ENCODE peak calls at places on chromosomes 12 and 14, in four cellular contexts. M is IMR-90, F is GM12878, H is K562. Z is an unnamed sample.

GRCh38 chr12:108063192-108063591 is 65.9 kb upstream of the WSCD2 start:
- DNase-seq in M (no peak), F (no peak), H (peak; percentile 39), Z (peak; percentile 36)

GRCh38 chr14:105155681-105156413 is 12.7 kb downstream of the JAG2 start:
- DNase-seq in M (no peak), F (no peak), H (no peak), Z (no peak)

GRCh38 chr12:44717612-44718011 is 158.5 kb downstream of the NELL2 start:
- DNase-seq in M (no peak), F (no peak), H (no peak), Z (no peak)

GRCh38 chr12:9750276-9751203 is 10.2 kb downstream of the CD69 start:
- DNase-seq in M (peak; percentile 56), F (no peak), H (peak; percentile 76), Z (peak; percentile 82)

GRCh38 chr12:68420225-68421008 is 88.3 kb upstream of the MDM1 start:
- DNase-seq in M (peak; percentile 57), F (no peak), H (no peak), Z (peak; percentile 19)

GRCh38 chr12:52097045-52097666 is 17.7 kb downstream of the SMIM41 start:
- DNase-seq in M (no peak), F (no peak), H (no peak), Z (no peak)

GRCh38 chr14:59161571-59162175 is 26.8 kb upstream of the DAAM1 start:
- DNase-seq in M (peak; percentile 71), F (no peak), H (no peak), Z (peak; percentile 37)

GRCh38 chr12:52615912-52616311 is 2.4 kb downstream of the KRT73 start:
- DNase-seq in M (no peak), F (no peak), H (no peak), Z (no peak)

GRCh38 chr14:54253195-54253947 is 143.4 kb upstream of the CDKN3 start:
- DNase-seq in M (peak; percentile 89), F (no peak), H (no peak), Z (peak; percentile 61)

GRCh38 chr14:80215756-80216581 is 4.7 kb upstream of the DIO2 start:
- DNase-seq in M (peak; percentile 49), F (no peak), H (no peak), Z (no peak)

GRCh38 chr14:31207746-31208545 is at the start of gene HECTD1:
- DNase-seq in M (peak; percentile 84), F (peak; percentile 67), H (peak; percentile 90), Z (peak; percentile 89)

GRCh38 chr12:117111386-117112267 is 12.4 kb upstream of the TESC start:
- DNase-seq in M (no peak), F (no peak), H (no peak), Z (no peak)

GRCh38 chr12:24728826-24729225 is 220.1 kb downstream of the BCAT1 start:
- DNase-seq in M (no peak), F (no peak), H (no peak), Z (no peak)

GRCh38 chr12:106580671-106581508 is 1.9 kb upstream of the RFX4 start:
- DNase-seq in M (no peak), F (no peak), H (no peak), Z (no peak)

GRCh38 chr12:111596985-111597730 is 2.0 kb downstream of the ATXN2 start:
- DNase-seq in M (peak; percentile 55), F (no peak), H (peak; percentile 41), Z (peak; percentile 81)

GRCh38 chr12:79687711-79688270 is 3.0 kb downstream of the PAWR start:
- DNase-seq in M (peak; percentile 4), F (no peak), H (no peak), Z (peak; percentile 55)
- TF ChIP-seq FOS in M (no peak), F (no peak), H (no peak), Z (no peak)

GRCh38 chr12:21602774-21603173 is 1.9 kb downstream of the GYS2 start:
- DNase-seq in M (no peak), F (no peak), H (no peak), Z (no peak)

GRCh38 chr12:21604245-21605101 is at the start of gene GYS2:
- DNase-seq in M (no peak), F (no peak), H (no peak), Z (no peak)

GRCh38 chr12:21606175-21606574 is 1.5 kb upstream of the GYS2 start:
- DNase-seq in M (no peak), F (no peak), H (no peak), Z (no peak)

DNA sequence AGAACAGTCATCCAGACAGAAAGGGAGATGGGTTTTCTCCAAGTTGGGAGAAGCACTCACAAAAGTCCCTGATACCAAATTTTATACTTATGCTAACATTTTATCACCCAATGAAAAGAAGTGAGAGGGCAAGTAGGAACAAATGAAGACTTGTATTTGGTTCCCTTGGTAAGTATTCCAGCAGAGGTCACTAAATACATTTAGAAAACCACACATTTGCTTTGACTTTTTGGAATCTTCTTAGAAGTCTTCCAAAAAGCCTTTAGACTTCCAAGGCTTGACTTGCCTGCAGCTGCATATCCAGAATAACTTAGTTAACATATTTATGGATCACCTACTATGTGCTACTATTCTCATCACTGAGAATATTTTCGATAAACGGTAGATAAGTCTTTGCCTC is 3.1 kb upstream of the GYS2 start:
- DNase-seq in M (peak; percentile 33), F (no peak), H (no peak), Z (peak; percentile 42)
- H3K27me3 ChIP-seq in M (peaks cover 2% of the 10 kb centered on the region), F (no peaks in the 10 kb centered on the region), H (no peaks in the 10 kb centered on the region), Z (no peaks in the 10 kb centered on the region)

GRCh38 chr12:85621041-85621440 is 215.2 kb downstream of the RASSF9 start:
- DNase-seq in M (no peak), F (no peak), H (no peak), Z (no peak)
- TF ChIP-seq FOS in M (no peak), F (no peak), H (no peak), Z (no peak)

GRCh38 chr12:54196396-54196795 is 7.6 kb upstream of the SMUG1 start:
- DNase-seq in M (no peak), F (no peak), H (no peak), Z (no peak)
- H3K27me3 ChIP-seq in M (peaks cover 26% of the 10 kb centered on the region), F (peaks cover 3% of the 10 kb centered on the region), H (no peaks in the 10 kb centered on the region), Z (peaks cover 34% of the 10 kb centered on the region)

GRCh38 chr14:33814010-33814409 is 136.9 kb downstream of the EGLN3 start:
- DNase-seq in M (no peak), F (no peak), H (no peak), Z (no peak)
- TF ChIP-seq FOS in M (no peak), F (no peak), H (no peak), Z (no peak)

DNA sequence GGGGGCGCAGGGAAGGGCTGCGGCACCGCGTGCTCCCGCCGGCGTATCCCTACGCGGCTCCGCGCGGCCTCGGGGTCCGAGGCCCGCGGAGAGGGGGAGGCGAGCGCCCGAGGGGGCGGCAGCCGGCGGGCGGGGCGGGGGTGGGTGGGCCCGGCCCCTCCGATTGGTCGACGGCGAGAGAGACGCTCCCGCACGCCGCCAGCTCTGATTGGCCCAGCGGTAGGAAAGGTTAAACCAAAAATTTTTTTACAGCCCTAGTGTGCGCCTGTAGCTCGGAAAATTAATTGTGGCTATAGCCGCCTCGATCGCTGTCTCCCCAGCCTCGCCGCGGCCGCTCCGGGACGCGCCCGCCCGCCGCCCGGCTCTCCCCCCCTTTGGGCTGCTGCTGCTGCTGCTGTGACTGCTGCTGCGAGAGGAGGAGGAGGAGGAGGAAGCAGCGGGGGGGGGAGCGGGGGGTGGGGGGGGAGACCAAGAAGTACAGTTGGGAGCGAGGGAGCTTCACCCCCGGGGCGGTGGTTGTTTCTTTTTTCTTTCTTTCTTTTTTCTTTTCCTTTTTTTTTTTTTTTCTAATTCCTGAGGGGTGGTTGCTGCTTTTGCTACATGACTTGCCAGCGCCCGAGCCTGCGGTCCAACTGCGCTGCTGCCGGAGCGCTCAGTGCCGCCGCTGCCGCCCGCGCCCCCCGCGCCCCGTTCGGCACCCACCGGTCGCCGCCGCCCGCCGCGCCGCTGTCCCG is at the start of gene FOXG1:
- DNase-seq in M (no peak), F (no peak), H (peak; percentile 89), Z (no peak)
- H3K27me3 ChIP-seq in M (peaks cover 64% of the 10 kb centered on the region), F (peaks cover 3% of the 10 kb centered on the region), H (no peaks in the 10 kb centered on the region), Z (peaks cover 51% of the 10 kb centered on the region)

GRCh38 chr12:97951717-97952116 is 489.1 kb downstream of the RMST start:
- DNase-seq in M (no peak), F (no peak), H (no peak), Z (no peak)
- TF ChIP-seq FOS in M (no peak), F (no peak), H (no peak), Z (no peak)

DNA sequence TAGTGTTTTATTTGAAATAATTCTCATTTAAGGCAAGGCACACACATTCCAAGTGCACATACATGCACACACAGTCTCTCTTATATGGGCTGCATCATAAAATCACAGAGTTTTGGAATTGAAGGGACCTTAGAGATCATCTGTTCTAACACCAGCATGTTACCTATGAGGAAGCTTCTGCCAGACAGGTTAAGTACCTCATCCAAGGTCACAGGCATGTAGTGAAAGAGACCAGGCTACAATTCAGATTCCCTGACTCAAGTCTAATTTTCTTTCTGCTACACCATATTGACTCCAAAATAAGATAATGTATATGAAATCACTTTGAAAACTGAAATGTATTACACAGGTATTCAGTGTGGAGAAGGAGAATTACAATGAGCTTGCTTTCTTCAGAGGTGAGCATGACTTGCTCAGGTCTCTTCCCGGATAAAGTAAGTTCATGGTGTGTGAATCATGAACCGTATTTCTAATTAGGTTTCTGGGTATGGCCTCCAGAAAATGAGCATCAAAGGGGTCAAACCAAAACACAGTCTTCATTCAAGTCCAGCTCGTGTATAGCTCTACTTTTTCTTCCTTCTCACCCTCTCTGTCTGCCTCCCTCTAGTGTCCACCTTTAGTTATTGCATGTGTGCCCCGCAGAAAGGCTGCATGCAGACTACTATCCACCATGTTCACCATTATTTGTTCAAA is 411.9 kb downstream of the FUT8 start:
- DNase-seq in M (peak; percentile 70), F (peak; percentile 34), H (peak; percentile 54), Z (peak; percentile 75)
- H3K27me3 ChIP-seq in M (peaks cover 48% of the 10 kb centered on the region), F (peaks cover 8% of the 10 kb centered on the region), H (peaks cover 9% of the 10 kb centered on the region), Z (peaks cover 15% of the 10 kb centered on the region)

GRCh38 chr12:132777614-132778013 is 16.0 kb upstream of the ANKLE2 start:
- DNase-seq in M (no peak), F (no peak), H (no peak), Z (no peak)

GRCh38 chr12:132781938-132782337 is 20.3 kb upstream of the ANKLE2 start:
- DNase-seq in M (no peak), F (no peak), H (no peak), Z (no peak)

GRCh38 chr12:132776816-132777568 is 15.4 kb upstream of the ANKLE2 start:
- DNase-seq in M (peak; percentile 76), F (no peak), H (no peak), Z (no peak)

GRCh38 chr12:132783917-132784531 is 22.4 kb upstream of the ANKLE2 start:
- DNase-seq in M (no peak), F (no peak), H (no peak), Z (no peak)

DNA sequence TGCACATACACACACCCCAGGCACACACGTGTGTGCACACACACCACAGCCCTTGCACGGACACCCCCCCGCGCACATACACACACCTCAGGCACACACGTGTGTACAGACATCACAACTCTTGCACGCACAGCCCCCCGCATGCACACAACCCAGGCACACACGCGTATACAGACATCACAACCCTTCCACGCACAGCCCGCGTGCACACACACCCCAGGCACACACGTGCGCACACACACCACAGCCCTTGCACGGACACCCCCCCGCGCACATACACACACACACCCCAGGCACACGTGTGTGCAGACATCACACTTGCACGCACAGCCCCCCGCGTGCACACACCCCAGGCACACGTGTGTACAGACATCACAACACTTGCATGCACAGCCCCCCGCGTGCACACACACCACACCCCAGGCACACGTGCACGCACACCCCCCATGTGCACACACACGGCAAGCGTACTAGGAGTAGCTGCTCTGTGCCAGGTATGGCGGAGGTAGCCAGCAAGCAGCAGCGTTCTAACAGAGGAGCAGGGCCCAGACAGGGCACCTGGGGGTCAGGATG is 18.2 kb upstream of the ANKLE2 start:
- DNase-seq in M (no peak), F (no peak), H (no peak), Z (no peak)
- TF ChIP-seq FOS in M (no peak), F (no peak), H (no peak), Z (no peak)

GRCh38 chr12:48822711-48823110 is 4.4 kb downstream of the CACNB3 start:
- DNase-seq in M (no peak), F (no peak), H (no peak), Z (no peak)
- H3K27me3 ChIP-seq in M (no peaks in the 10 kb centered on the region), F (peaks cover 2% of the 10 kb centered on the region), H (peaks cover 18% of the 10 kb centered on the region), Z (no peaks in the 10 kb centered on the region)